ENCODE peak calls at places on chromosome 1, in nine cellular contexts. H is mesothelial cell of epicardium; B is stimulated activated CD4-positive, alpha-beta T cell treated with anti-CD3 and anti-CD28 coated beads, Interleukin-1b, Interleukin-23, amount 100 ng/mL, for 48 hours; W is stimulated activated CD8-positive, alpha-beta memory T cell treated with anti-CD3 and anti-CD28 coated beads, Interleukin-2, amount 100 ng/mL, for 48 hours; J is epithelial cell of prostate; I is activated T-cell treated with anti-CD3 and anti-CD28 coated beads, Interleukin-2, amount 50 U/mL, for 72 hours; T is heart left ventricle; U is AG10803; Y is stromal cell of bone marrow. L is an unnamed sample.

GRCh38 chr1:5991784-5992033 is 516 bp downstream of the NPHP4 start:
- DNase-seq in J (no peak), B (no peak), U (no peak), H (no peak), I (peak; percentile 66), W (no peak), T (no peak), Y (no peak), L (no peak)

GRCh38 chr1:235024045-235024439 is 104.6 kb downstream of the TOMM20 start:
- DNase-seq in J (no peak), H (no peak), U (no peak), W (no peak), I (no peak), T (no peak), Y (no peak), B (no peak), L (no peak)

GRCh38 chr1:156923565-156924477 is 3.4 kb downstream of the LRRC71 start:
- DNase-seq in T (no peak), J (no peak), B (no peak), H (no peak), U (no peak), W (no peak), Y (no peak), I (no peak), L (no peak)

GRCh38 chr1:88883156-88883555 is 8.2 kb downstream of the GTF2B start:
- DNase-seq in B (no peak), I (no peak), U (no peak), J (no peak), Y (no peak), W (no peak), T (no peak), H (no peak), L (no peak)

GRCh38 chr1:231421616-231421970 is 494 bp downstream of the EGLN1 start:
- DNase-seq in T (peak; percentile 32), I (peak; percentile 60), Y (no peak), U (peak; percentile 44), H (peak; percentile 40), W (no peak), J (no peak), B (peak; percentile 34), L (peak; percentile 55)

GRCh38 chr1:235270625-235271024 is 57.4 kb downstream of the ARID4B start:
- DNase-seq in U (peak; percentile 42), I (no peak), B (no peak), J (no peak), H (no peak), T (no peak), W (no peak), Y (peak; percentile 47), L (no peak)

GRCh38 chr1:39833121-39833520 is 44.5 kb upstream of the BMP8B start:
- DNase-seq in H (no peak), J (no peak), Y (no peak), T (no peak), W (no peak), U (peak; percentile 48), B (no peak), I (no peak), L (no peak)

GRCh38 chr1:224433041-224433670 is 1.4 kb downstream of the WDR26 start:
- DNase-seq in W (peak; percentile 14), I (peak; percentile 20), B (no peak), J (no peak), T (no peak), U (peak; percentile 4), Y (no peak), H (no peak), L (no peak)

GRCh38 chr1:1957533-1957961 is 38.5 kb upstream of the TMEM52 start:
- DNase-seq in B (no peak), H (no peak), W (no peak), U (no peak), J (no peak), Y (no peak), T (no peak), I (no peak), L (no peak)

GRCh38 chr1:54324031-54324654 is 82.1 kb downstream of the SSBP3 start:
- DNase-seq in W (no peak), J (no peak), H (no peak), Y (no peak), I (no peak), B (no peak), U (no peak), T (no peak), L (no peak)

GRCh38 chr1:165853528-165854075 is 26.2 kb downstream of the UCK2 start:
- DNase-seq in T (no peak), H (no peak), Y (no peak), W (no peak), B (no peak), J (no peak), I (no peak), U (peak; percentile 72), L (no peak)

GRCh38 chr1:59705849-59706599 is 108.7 kb upstream of the HOOK1 start:
- DNase-seq in J (no peak), U (peak; percentile 64), Y (peak; percentile 64), I (no peak), W (no peak), T (peak; percentile 36), H (no peak), B (no peak), L (peak; percentile 45)

GRCh38 chr1:183194527-183195145 is 8.6 kb downstream of the LAMC2 start:
- DNase-seq in Y (no peak), B (no peak), I (peak; percentile 12), W (no peak), T (no peak), J (no peak), U (no peak), H (no peak), L (no peak)

GRCh38 chr1:89850844-89851410 is 30.1 kb downstream of the LRRC8D start:
- DNase-seq in H (no peak), B (no peak), W (no peak), U (no peak), J (peak; percentile 10), T (no peak), Y (no peak), I (no peak), L (no peak)

GRCh38 chr1:172383541-172383940 is 36.9 kb upstream of the C1orf105 start:
- DNase-seq in W (no peak), B (no peak), H (no peak), J (no peak), I (no peak), U (peak; percentile 73), Y (no peak), T (no peak), L (no peak)

GRCh38 chr1:214236477-214236876 is 44.5 kb upstream of the SMYD2 start:
- DNase-seq in B (no peak), U (no peak), T (no peak), I (no peak), J (no peak), W (no peak), H (no peak), Y (no peak), L (no peak)

GRCh38 chr1:116368241-116368640 is 4.8 kb upstream of the ATP1A1 start:
- DNase-seq in I (no peak), B (no peak), H (no peak), T (no peak), Y (no peak), J (no peak), U (no peak), W (no peak), L (peak; percentile 80)

GRCh38 chr1:183180634-183181056 is 5.4 kb upstream of the LAMC2 start:
- DNase-seq in H (no peak), I (peak; percentile 19), Y (peak; percentile 91), U (peak; percentile 84), W (no peak), J (no peak), T (peak; percentile 70), B (no peak), L (peak; percentile 26)

GRCh38 chr1:35386954-35387353 is 118.4 kb downstream of the ZMYM4 start:
- DNase-seq in I (no peak), Y (no peak), T (no peak), H (no peak), J (no peak), U (no peak), W (no peak), B (no peak), L (no peak)

GRCh38 chr1:42784946-42785693 is at the start of gene TMEM269:
- DNase-seq in T (no peak), Y (no peak), I (peak; percentile 49), J (no peak), H (no peak), W (no peak), B (peak; percentile 52), U (no peak), L (no peak)

GRCh38 chr1:235147269-235147668 is 13.8 kb downstream of the RBM34 start:
- DNase-seq in T (no peak), H (no peak), B (no peak), U (no peak), I (no peak), J (no peak), Y (no peak), W (no peak), L (no peak)

GRCh38 chr1:23601968-23602876 is 42.9 kb upstream of the ID3 start:
- DNase-seq in Y (no peak), T (no peak), H (no peak), U (no peak), B (no peak), I (no peak), W (no peak), J (no peak), L (no peak)

GRCh38 chr1:33393991-33394390 is 36.9 kb downstream of the PHC2 start:
- DNase-seq in I (no peak), W (no peak), B (no peak), U (no peak), H (no peak), J (no peak), T (no peak), Y (no peak), L (no peak)

GRCh38 chr1:63329621-63330330 is 7.4 kb downstream of the FOXD3 start:
- DNase-seq in H (no peak), J (no peak), W (no peak), U (no peak), Y (no peak), T (no peak), B (no peak), I (peak; percentile 14), L (no peak)

GRCh38 chr1:198880818-198881597 is 242.2 kb downstream of the PTPRC start:
- DNase-seq in U (peak; percentile 94), J (peak; percentile 43), H (no peak), W (no peak), I (peak; percentile 31), T (no peak), Y (peak; percentile 91), B (no peak), L (peak; percentile 24)

GRCh38 chr1:170790651-170791071 is 126.7 kb downstream of the PRRX1 start:
- DNase-seq in J (no peak), T (no peak), H (no peak), U (peak; percentile 86), Y (peak; percentile 48), W (no peak), B (no peak), I (no peak), L (no peak)

GRCh38 chr1:183807549-183808168 is 2.7 kb downstream of the RGL1 start:
- DNase-seq in B (no peak), W (no peak), Y (no peak), T (peak; percentile 32), H (no peak), J (peak; percentile 50), I (no peak), U (peak; percentile 72), L (no peak)

GRCh38 chr1:108346137-108346536 is 102.3 kb upstream of the NBPF4 start:
- DNase-seq in I (no peak), J (peak; percentile 10), B (no peak), T (no peak), W (no peak), H (no peak), U (no peak), Y (no peak), L (no peak)

GRCh38 chr1:43410571-43410970 is 20.9 kb downstream of the SZT2 start:
- DNase-seq in W (no peak), I (no peak), H (no peak), U (no peak), J (no peak), T (no peak), B (no peak), Y (no peak), L (no peak)

GRCh38 chr1:45974541-45975269 is 157.7 kb downstream of the PIK3R3 start:
- DNase-seq in Y (no peak), I (no peak), T (no peak), U (no peak), W (no peak), H (no peak), J (peak; percentile 63), B (no peak), L (no peak)

GRCh38 chr1:3015269-3015635 is 6.0 kb upstream of the ACTRT2 start:
- DNase-seq in H (peak; percentile 7), B (no peak), J (no peak), I (no peak), T (no peak), U (no peak), Y (no peak), W (no peak), L (no peak)